ENCODE peak calls at places on chromosomes 6 and 20, in four cellular contexts. V is aorta, C is stomach, Z is heart left ventricle. E is an unnamed sample. For H3K4me1, the result is how much of the 10 kb centered on the place peaks cover.

GRCh38 chr20:36470482-36471062 is 70.7 kb upstream of the MYL9 start:
- DNase-seq in V (no peak), C (no peak), Z (no peak), E (no peak)

GRCh38 chr20:38471987-38472512 is 593 bp upstream of the RALGAPB start:
- DNase-seq in V (no peak), C (no peak), Z (no peak), E (no peak)

GRCh38 chr6:85677243-85677956 is 34.7 kb upstream of the SYNCRIP start:
- DNase-seq in V (no peak), C (no peak), Z (no peak), E (no peak)

GRCh38 chr6:193773-194310 is 98.4 kb upstream of the DUSP22 start:
- DNase-seq in V (no peak), C (no peak), Z (no peak), E (no peak)

GRCh38 chr20:31595654-31596411 is 9.3 kb upstream of the ID1 start:
- DNase-seq in V (peak), C (peak), Z (peak), E (peak)

GRCh38 chr6:33343953-33344611 is 26.5 kb upstream of the ZBTB22 start:
- DNase-seq in V (no peak), C (no peak), Z (no peak), E (no peak)

GRCh38 chr20:21246143-21246542 is 57.0 kb upstream of the XRN2 start:
- DNase-seq in V (no peak), C (no peak), Z (no peak), E (no peak)

GRCh38 chr6:131950767-131951575 is at the start of gene CCN2:
- DNase-seq in V (peak), C (peak), Z (peak), E (peak)

GRCh38 chr6:167056370-167056769 is 57.2 kb downstream of the CEP43 start:
- DNase-seq in V (no peak), C (no peak), Z (no peak), E (no peak)

GRCh38 chr6:165936660-165937059 is 231.0 kb downstream of the TBXT start:
- DNase-seq in V (no peak), C (no peak), Z (no peak), E (no peak)

GRCh38 chr6:170037541-170038250 is 253.2 kb downstream of the DLL1 start:
- DNase-seq in V (peak), C (peak), Z (peak), E (peak)

GRCh38 chr6:161301338-161301737 is 27.5 kb upstream of the AGPAT4 start:
- DNase-seq in V (no peak), C (no peak), Z (no peak), E (no peak)

GRCh38 chr6:131954775-131955107 is 3.6 kb upstream of the CCN2 start:
- DNase-seq in V (peak), C (peak), Z (peak), E (no peak)

GRCh38 chr20:38345643-38346042 is 639 bp upstream of the LBP start:
- DNase-seq in V (no peak), C (no peak), Z (no peak), E (no peak)

GRCh38 chr20:58626076-58626475 is 25.0 kb upstream of the STX16 start:
- DNase-seq in V (no peak), C (no peak), Z (no peak), E (no peak)

GRCh38 chr20:24615353-24615752 is 145.9 kb downstream of the SYNDIG1 start:
- DNase-seq in V (no peak), C (no peak), Z (no peak), E (no peak)

GRCh38 chr6:127100510-127101140 is 17.8 kb upstream of the RSPO3 start:
- DNase-seq in V (no peak), C (no peak), Z (no peak), E (no peak)

GRCh38 chr20:51193066-51193772 is 170.3 kb upstream of the KCNG1 start:
- DNase-seq in V (no peak), C (no peak), Z (no peak), E (no peak)

DNA sequence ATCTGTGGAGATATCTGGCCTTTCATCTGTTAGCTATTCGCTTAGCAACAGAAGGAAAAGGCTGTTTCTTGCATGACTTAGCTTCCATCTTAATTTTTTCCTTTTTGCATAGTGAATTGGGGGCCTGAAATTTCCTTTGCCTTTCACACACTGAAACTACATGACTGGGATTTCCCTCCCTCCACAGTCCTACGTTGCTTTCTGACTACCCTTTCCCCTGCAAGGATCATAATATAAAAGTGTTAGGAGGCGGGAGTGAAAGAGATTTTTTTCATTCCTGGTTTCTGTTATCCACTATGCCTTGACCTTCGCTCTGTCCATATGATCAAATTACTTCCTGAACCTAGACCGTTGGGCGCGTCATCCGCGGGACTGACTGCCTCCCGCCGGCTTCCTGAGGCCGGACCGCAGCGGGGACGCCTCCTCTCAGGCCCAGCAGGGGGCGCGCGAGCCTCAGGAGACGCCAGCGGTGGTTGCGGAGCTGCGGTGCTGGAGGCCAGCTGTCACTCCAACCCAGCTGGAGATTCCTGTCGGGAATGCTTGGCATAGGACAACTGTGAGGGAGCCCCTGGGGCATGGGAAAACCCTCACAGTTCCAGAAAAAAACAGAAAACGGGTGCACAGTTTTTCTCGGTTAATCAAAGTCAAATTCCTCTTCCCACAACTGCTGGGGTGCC is 55.6 kb downstream of the MEP1A start:
- DNase-seq in V (peak), C (peak), Z (peak), E (peak)
- H3K4me3 ChIP-seq in V (no peak), C (no peak), Z (no peak), E (no peak)

GRCh38 chr20:52410746-52411317 is 219.3 kb upstream of the ZFP64 start:
- DNase-seq in V (no peak), C (no peak), Z (no peak), E (no peak)

GRCh38 chr20:52416959-52417358 is 225.4 kb upstream of the ZFP64 start:
- DNase-seq in V (no peak), C (no peak), Z (no peak), E (no peak)

GRCh38 chr20:52410182-52410647 is 218.6 kb upstream of the ZFP64 start:
- DNase-seq in V (no peak), C (no peak), Z (no peak), E (no peak)

GRCh38 chr20:52411611-52412010 is 220.0 kb upstream of the ZFP64 start:
- DNase-seq in V (no peak), C (no peak), Z (no peak), E (no peak)
- H3K4me1 ChIP-seq in V (under half), C (under half), Z (under half), E (under half)

DNA sequence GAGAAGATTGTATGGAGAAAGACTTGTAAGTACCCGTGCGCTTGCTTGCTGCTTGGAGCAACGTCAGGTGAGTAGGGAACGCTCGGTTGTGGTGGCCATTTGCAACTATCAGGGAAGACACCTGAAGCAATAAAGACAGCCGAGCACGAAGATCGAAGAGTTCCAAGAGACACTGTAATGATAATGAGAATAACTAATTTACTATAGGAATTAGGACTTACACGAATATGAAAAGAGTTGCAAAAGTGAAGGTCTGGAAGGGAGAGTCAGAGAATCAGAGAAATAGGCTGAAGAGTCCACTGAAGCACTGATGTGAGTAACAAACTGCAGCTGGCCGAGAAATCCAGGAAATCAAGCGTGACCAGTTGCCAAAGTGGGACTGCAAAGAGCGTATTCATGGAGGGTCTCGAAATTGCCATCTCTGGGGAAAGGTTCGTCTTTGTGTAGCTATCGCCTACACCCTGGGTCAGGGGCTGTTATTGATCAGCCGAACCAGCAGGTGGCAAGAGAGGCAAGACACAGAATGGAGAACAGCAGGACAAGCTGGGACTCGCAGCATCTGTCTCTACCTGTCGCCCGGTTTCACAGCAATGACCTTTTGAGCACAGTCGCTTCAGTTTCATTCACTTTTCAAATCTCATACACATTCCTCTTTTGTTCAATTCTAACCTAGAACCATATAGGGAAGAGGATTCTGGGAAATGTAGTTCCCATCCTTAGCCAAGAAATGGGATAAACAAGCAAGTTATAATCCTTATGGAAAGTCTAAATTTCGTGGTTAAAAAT is 26.2 kb downstream of the LOC128125822 start:
- DNase-seq in V (peak), C (peak), Z (peak), E (peak)
- H3K27ac ChIP-seq in V (no peak), C (no peak), Z (no peak), E (no peak)

GRCh38 chr6:123635567-123635966 is 1.2 kb downstream of the TRDN start:
- DNase-seq in V (no peak), C (no peak), Z (no peak), E (no peak)
- H3K4me3 ChIP-seq in V (no peak), C (no peak), Z (peak), E (no peak)

GRCh38 chr6:108564178-108564577 is 3.5 kb downstream of the FOXO3 start:
- DNase-seq in V (no peak), C (no peak), Z (no peak), E (no peak)
- H3K4me1 ChIP-seq in V (under half), C (half or more), Z (half or more), E (half or more)

GRCh38 chr6:139627091-139627490 is 252.6 kb upstream of the CITED2 start:
- DNase-seq in V (no peak), C (no peak), Z (no peak), E (no peak)
- H3K27ac ChIP-seq in V (no peak), C (no peak), Z (no peak), E (peak)